ENCODE peak calls at places on chromosomes 5 and 9, in ten cellular contexts. One of them, this sample, is unnamed.

GRCh38 chr9:122051401-122052346 is 41.4 kb downstream of the TTLL11 start:
- DNase-seq in fibroblast of lung: peak; percentile 70
- DNase-seq in ascending aorta: no peak
- DNase-seq in IMR-90: peak; percentile 68
- DNase-seq in thoracic aorta: no peak
- DNase-seq in AG09309: peak; percentile 55
- DNase-seq in cardiac muscle cell: peak; percentile 66
- DNase-seq in neural progenitor cell: no peak
- DNase-seq in ovary: no peak
- DNase-seq in CD4-positive, CD25-positive, alpha-beta regulatory T cell: no peak
- DNase-seq in this sample: peak; percentile 47

GRCh38 chr9:16320338-16320902 is 550.0 kb downstream of the BNC2 start:
- DNase-seq in ovary: no peak
- DNase-seq in CD4-positive, CD25-positive, alpha-beta regulatory T cell: no peak
- DNase-seq in AG09309: no peak
- DNase-seq in thoracic aorta: no peak
- DNase-seq in neural progenitor cell: no peak
- DNase-seq in ascending aorta: peak; percentile 44
- DNase-seq in cardiac muscle cell: no peak
- DNase-seq in IMR-90: no peak
- DNase-seq in fibroblast of lung: no peak
- DNase-seq in this sample: no peak

GRCh38 chr5:143828710-143829109 is 16.7 kb downstream of the HMHB1 start:
- DNase-seq in fibroblast of lung: no peak
- DNase-seq in thoracic aorta: no peak
- DNase-seq in ovary: no peak
- DNase-seq in cardiac muscle cell: no peak
- DNase-seq in AG09309: no peak
- DNase-seq in ascending aorta: no peak
- DNase-seq in IMR-90: no peak
- DNase-seq in neural progenitor cell: no peak
- DNase-seq in CD4-positive, CD25-positive, alpha-beta regulatory T cell: no peak
- DNase-seq in this sample: peak; percentile 19

GRCh38 chr5:126384985-126385384 is 38.2 kb upstream of the GRAMD2B start:
- DNase-seq in IMR-90: peak; percentile 81
- DNase-seq in cardiac muscle cell: peak; percentile 82
- DNase-seq in neural progenitor cell: no peak
- DNase-seq in ovary: no peak
- DNase-seq in fibroblast of lung: peak; percentile 77
- DNase-seq in CD4-positive, CD25-positive, alpha-beta regulatory T cell: no peak
- DNase-seq in AG09309: peak; percentile 67
- DNase-seq in thoracic aorta: no peak
- DNase-seq in ascending aorta: no peak
- DNase-seq in this sample: no peak

GRCh38 chr5:40775846-40776657 is 20.3 kb upstream of the TTC33 start:
- DNase-seq in thoracic aorta: no peak
- DNase-seq in IMR-90: no peak
- DNase-seq in ovary: no peak
- DNase-seq in AG09309: no peak
- DNase-seq in ascending aorta: no peak
- DNase-seq in fibroblast of lung: no peak
- DNase-seq in neural progenitor cell: no peak
- DNase-seq in CD4-positive, CD25-positive, alpha-beta regulatory T cell: no peak
- DNase-seq in cardiac muscle cell: no peak
- DNase-seq in this sample: no peak

GRCh38 chr5:36305571-36306326 is 4.0 kb upstream of the RANBP3L start:
- DNase-seq in fibroblast of lung: peak; percentile 86
- DNase-seq in IMR-90: peak; percentile 38
- DNase-seq in thoracic aorta: no peak
- DNase-seq in ovary: peak; percentile 38
- DNase-seq in neural progenitor cell: no peak
- DNase-seq in CD4-positive, CD25-positive, alpha-beta regulatory T cell: no peak
- DNase-seq in cardiac muscle cell: peak; percentile 75
- DNase-seq in AG09309: no peak
- DNase-seq in ascending aorta: peak; percentile 78
- DNase-seq in this sample: peak; percentile 12

GRCh38 chr5:160390787-160391696 is 8.8 kb downstream of the FAM200C start:
- DNase-seq in ascending aorta: no peak
- DNase-seq in IMR-90: peak; percentile 36
- DNase-seq in neural progenitor cell: peak; percentile 15
- DNase-seq in CD4-positive, CD25-positive, alpha-beta regulatory T cell: no peak
- DNase-seq in fibroblast of lung: peak; percentile 50
- DNase-seq in AG09309: no peak
- DNase-seq in cardiac muscle cell: peak; percentile 45
- DNase-seq in thoracic aorta: no peak
- DNase-seq in ovary: no peak
- DNase-seq in this sample: peak; percentile 20

GRCh38 chr9:132673355-132673754 is 3.1 kb downstream of the GTF3C4 start:
- DNase-seq in ascending aorta: no peak
- DNase-seq in ovary: no peak
- DNase-seq in neural progenitor cell: peak; percentile 30
- DNase-seq in thoracic aorta: no peak
- DNase-seq in cardiac muscle cell: peak; percentile 54
- DNase-seq in fibroblast of lung: peak; percentile 68
- DNase-seq in IMR-90: peak; percentile 43
- DNase-seq in CD4-positive, CD25-positive, alpha-beta regulatory T cell: no peak
- DNase-seq in AG09309: no peak
- DNase-seq in this sample: peak; percentile 74

GRCh38 chr5:181189962-181190710 is 14.9 kb downstream of the TRIM7 start:
- DNase-seq in CD4-positive, CD25-positive, alpha-beta regulatory T cell: peak; percentile 28
- DNase-seq in ovary: peak; percentile 30
- DNase-seq in ascending aorta: no peak
- DNase-seq in thoracic aorta: no peak
- DNase-seq in fibroblast of lung: no peak
- DNase-seq in AG09309: no peak
- DNase-seq in neural progenitor cell: peak; percentile 53
- DNase-seq in IMR-90: no peak
- DNase-seq in cardiac muscle cell: no peak
- DNase-seq in this sample: no peak

GRCh38 chr9:116250881-116251280 is 97.3 kb downstream of the PAPPA start:
- DNase-seq in AG09309: no peak
- DNase-seq in thoracic aorta: no peak
- DNase-seq in fibroblast of lung: peak; percentile 84
- DNase-seq in ascending aorta: no peak
- DNase-seq in neural progenitor cell: no peak
- DNase-seq in CD4-positive, CD25-positive, alpha-beta regulatory T cell: no peak
- DNase-seq in cardiac muscle cell: no peak
- DNase-seq in ovary: no peak
- DNase-seq in IMR-90: peak; percentile 50
- DNase-seq in this sample: no peak

GRCh38 chr9:95864852-95865580 is 10.5 kb upstream of the ERCC6L2 start:
- DNase-seq in fibroblast of lung: no peak
- DNase-seq in IMR-90: peak; percentile 37
- DNase-seq in cardiac muscle cell: no peak
- DNase-seq in ascending aorta: no peak
- DNase-seq in AG09309: no peak
- DNase-seq in ovary: no peak
- DNase-seq in CD4-positive, CD25-positive, alpha-beta regulatory T cell: no peak
- DNase-seq in neural progenitor cell: no peak
- DNase-seq in thoracic aorta: no peak
- DNase-seq in this sample: no peak

DNA sequence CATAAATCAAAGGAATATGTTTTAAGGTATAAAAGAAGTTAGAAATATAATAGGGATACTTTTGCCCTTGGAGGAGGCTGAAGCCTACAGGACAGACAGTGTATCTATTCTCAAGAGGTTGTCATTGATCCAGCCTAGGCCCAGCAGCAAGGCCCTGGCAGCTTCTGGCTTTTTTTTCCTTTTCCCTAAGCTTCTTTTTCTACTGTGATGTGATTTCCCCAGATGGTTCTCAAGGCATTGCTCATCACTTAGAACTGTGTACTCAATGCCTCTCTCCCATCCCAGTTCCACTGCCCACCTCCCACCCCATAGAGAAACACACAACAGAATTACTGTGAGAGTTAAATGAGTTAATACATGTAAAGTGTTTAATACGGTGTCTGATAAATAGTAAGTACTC is 88.6 kb downstream of the SLC44A1 start:
- DNase-seq in CD4-positive, CD25-positive, alpha-beta regulatory T cell: no peak
- DNase-seq in cardiac muscle cell: peak; percentile 26
- DNase-seq in neural progenitor cell: no peak
- DNase-seq in ascending aorta: no peak
- DNase-seq in ovary: no peak
- DNase-seq in thoracic aorta: no peak
- DNase-seq in IMR-90: peak; percentile 56
- DNase-seq in AG09309: no peak
- DNase-seq in fibroblast of lung: no peak
- DNase-seq in this sample: no peak
- H3K4me3 ChIP-seq in CD4-positive, CD25-positive, alpha-beta regulatory T cell: no peak overlapping the region
- H3K4me3 ChIP-seq in cardiac muscle cell: no peak overlapping the region
- H3K4me3 ChIP-seq in neural progenitor cell: no peak overlapping the region
- H3K4me3 ChIP-seq in ascending aorta: no peak overlapping the region
- H3K4me3 ChIP-seq in ovary: no peak overlapping the region
- H3K4me3 ChIP-seq in thoracic aorta: no peak overlapping the region
- H3K4me3 ChIP-seq in IMR-90: no peak overlapping the region
- H3K4me3 ChIP-seq in AG09309: no peak overlapping the region
- H3K4me3 ChIP-seq in fibroblast of lung: no peak overlapping the region
- H3K4me3 ChIP-seq in this sample: no peak overlapping the region

DNA sequence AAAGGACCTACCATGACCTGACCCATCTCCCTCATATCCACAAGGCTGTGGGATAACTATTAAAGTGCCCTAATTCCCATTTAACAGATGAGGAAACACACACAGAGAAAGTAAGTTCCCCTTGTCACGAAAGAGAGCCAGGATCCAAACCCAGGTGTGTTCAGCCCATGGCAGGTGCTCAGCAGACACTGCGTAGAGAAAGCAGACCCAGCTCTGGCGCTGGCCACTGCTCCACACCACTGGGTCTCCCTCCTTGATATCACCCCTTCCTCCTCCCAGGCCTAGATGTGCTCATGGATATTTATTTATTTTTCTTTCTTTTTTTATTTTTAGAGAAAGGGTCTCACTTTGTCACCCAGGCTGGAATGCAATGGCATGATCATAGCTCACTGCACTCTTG is 24.0 kb upstream of the CORO2A start:
- DNase-seq in ascending aorta: no peak
- DNase-seq in AG09309: no peak
- DNase-seq in CD4-positive, CD25-positive, alpha-beta regulatory T cell: no peak
- DNase-seq in IMR-90: no peak
- DNase-seq in fibroblast of lung: no peak
- DNase-seq in thoracic aorta: no peak
- DNase-seq in neural progenitor cell: no peak
- DNase-seq in ovary: no peak
- DNase-seq in cardiac muscle cell: no peak
- DNase-seq in this sample: no peak
- H3K4me3 ChIP-seq in ascending aorta: no peak overlapping the region
- H3K4me3 ChIP-seq in AG09309: no peak overlapping the region
- H3K4me3 ChIP-seq in CD4-positive, CD25-positive, alpha-beta regulatory T cell: no peak overlapping the region
- H3K4me3 ChIP-seq in IMR-90: no peak overlapping the region
- H3K4me3 ChIP-seq in fibroblast of lung: no peak overlapping the region
- H3K4me3 ChIP-seq in thoracic aorta: no peak overlapping the region
- H3K4me3 ChIP-seq in neural progenitor cell: no peak overlapping the region
- H3K4me3 ChIP-seq in ovary: no peak overlapping the region
- H3K4me3 ChIP-seq in cardiac muscle cell: no peak overlapping the region
- H3K4me3 ChIP-seq in this sample: no peak overlapping the region

DNA sequence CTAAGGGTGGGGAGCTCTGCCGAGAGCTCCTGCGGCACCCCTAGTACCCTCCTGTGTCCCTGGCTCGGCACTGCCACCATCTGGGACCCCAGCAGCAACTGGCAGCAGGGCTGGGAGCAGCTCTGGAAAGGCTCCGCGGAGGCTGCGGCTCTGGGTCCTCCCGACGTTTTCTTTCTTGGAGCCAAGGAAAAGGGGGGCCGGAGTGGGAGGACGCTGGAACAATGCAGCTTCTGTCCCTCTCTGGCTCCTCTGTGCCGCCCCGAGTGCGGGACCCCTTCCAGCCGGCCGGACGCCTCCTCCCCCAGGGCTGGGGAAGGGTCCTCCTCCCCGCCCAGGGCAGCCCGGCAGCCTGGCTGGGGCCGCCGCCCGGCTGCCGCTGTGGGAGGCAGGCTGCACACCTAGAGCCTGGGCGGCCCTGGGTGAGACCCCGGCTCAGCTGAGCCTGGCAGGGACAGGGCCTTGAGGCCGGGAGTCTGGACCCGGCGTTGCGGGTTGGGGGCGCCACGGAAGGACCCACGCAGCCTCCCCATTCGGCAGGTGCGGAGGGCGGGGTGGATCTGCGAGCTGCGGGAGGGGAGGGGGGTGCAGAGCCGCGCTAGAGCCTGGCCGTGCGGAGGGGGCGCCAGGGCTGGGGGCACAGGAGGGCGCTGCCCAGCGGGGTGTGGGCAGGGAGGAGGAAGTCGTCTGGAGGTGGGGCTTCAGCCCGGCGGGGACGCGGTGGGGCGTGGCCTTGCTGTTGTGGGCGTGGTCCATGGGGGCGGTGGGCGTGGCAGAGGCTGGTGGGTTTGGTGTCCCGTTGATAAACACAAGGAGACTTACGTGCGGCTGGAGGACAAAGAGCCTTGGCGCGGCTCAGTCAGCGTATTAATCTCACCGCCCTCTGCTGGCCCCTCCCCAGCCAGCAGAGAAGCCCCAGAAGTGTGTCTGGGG is 15.1 kb downstream of the GPSM1 start:
- DNase-seq in CD4-positive, CD25-positive, alpha-beta regulatory T cell: peak; percentile 36
- DNase-seq in thoracic aorta: no peak
- DNase-seq in fibroblast of lung: peak; percentile 84
- DNase-seq in AG09309: no peak
- DNase-seq in ovary: peak; percentile 79
- DNase-seq in IMR-90: peak; percentile 83
- DNase-seq in neural progenitor cell: peak; percentile 95
- DNase-seq in cardiac muscle cell: peak; percentile 80
- DNase-seq in ascending aorta: no peak
- DNase-seq in this sample: peak; percentile 50
- H3K4me3 ChIP-seq in CD4-positive, CD25-positive, alpha-beta regulatory T cell: no peak overlapping the region
- H3K4me3 ChIP-seq in thoracic aorta: peak overlapping the region; percentile 71
- H3K4me3 ChIP-seq in fibroblast of lung: no peak overlapping the region
- H3K4me3 ChIP-seq in AG09309: no peak overlapping the region
- H3K4me3 ChIP-seq in ovary: peak overlapping the region; percentile 39
- H3K4me3 ChIP-seq in IMR-90: no peak overlapping the region
- H3K4me3 ChIP-seq in neural progenitor cell: peak overlapping the region; percentile 50
- H3K4me3 ChIP-seq in cardiac muscle cell: peak overlapping the region; percentile 21
- H3K4me3 ChIP-seq in ascending aorta: peak overlapping the region; percentile 43
- H3K4me3 ChIP-seq in this sample: no peak overlapping the region

GRCh38 chr5:115297043-115297442 is 589 bp upstream of the CCDC112 start:
- DNase-seq in AG09309: no peak
- DNase-seq in cardiac muscle cell: peak; percentile 42
- DNase-seq in ascending aorta: no peak
- DNase-seq in ovary: no peak
- DNase-seq in CD4-positive, CD25-positive, alpha-beta regulatory T cell: no peak
- DNase-seq in IMR-90: no peak
- DNase-seq in thoracic aorta: no peak
- DNase-seq in neural progenitor cell: peak; percentile 4
- DNase-seq in fibroblast of lung: no peak
- DNase-seq in this sample: no peak
- H3K4me3 ChIP-seq in AG09309: no peak overlapping the region
- H3K4me3 ChIP-seq in cardiac muscle cell: peak overlapping the region; percentile 66
- H3K4me3 ChIP-seq in ascending aorta: peak overlapping the region; percentile 79
- H3K4me3 ChIP-seq in ovary: no peak overlapping the region
- H3K4me3 ChIP-seq in CD4-positive, CD25-positive, alpha-beta regulatory T cell: peak overlapping the region; percentile 61
- H3K4me3 ChIP-seq in IMR-90: peak overlapping the region; percentile 42
- H3K4me3 ChIP-seq in thoracic aorta: peak overlapping the region; percentile 96
- H3K4me3 ChIP-seq in neural progenitor cell: no peak overlapping the region
- H3K4me3 ChIP-seq in fibroblast of lung: no peak overlapping the region
- H3K4me3 ChIP-seq in this sample: peak overlapping the region; percentile 25